ENCODE peak calls at places on chromosomes 11 and 22, in eight cellular contexts. One of them, this sample, is unnamed.

GRCh38 chr22:46484861-46485595 is 52.4 kb downstream of the CELSR1 start:
- DNase-seq in astrocyte of the spinal cord: peak
- DNase-seq in fibroblast of lung: no peak
- DNase-seq in HL-60: no peak
- DNase-seq in BJ: peak
- DNase-seq in foreskin fibroblast: peak
- DNase-seq in tibial artery: no peak
- DNase-seq in vagina: no peak
- DNase-seq in this sample: no peak

GRCh38 chr11:134529212-134530096 is 117.4 kb upstream of the B3GAT1 start:
- DNase-seq in astrocyte of the spinal cord: no peak
- DNase-seq in fibroblast of lung: no peak
- DNase-seq in HL-60: no peak
- DNase-seq in BJ: no peak
- DNase-seq in foreskin fibroblast: no peak
- DNase-seq in tibial artery: peak
- DNase-seq in vagina: no peak
- DNase-seq in this sample: no peak

GRCh38 chr11:2194877-2195755 is 23.5 kb upstream of the TH start:
- DNase-seq in astrocyte of the spinal cord: peak
- DNase-seq in fibroblast of lung: peak
- DNase-seq in HL-60: peak
- DNase-seq in BJ: no peak
- DNase-seq in foreskin fibroblast: peak
- DNase-seq in tibial artery: no peak
- DNase-seq in vagina: no peak
- DNase-seq in this sample: no peak

GRCh38 chr22:24291538-24292201 is 21.0 kb downstream of the SPECC1L start:
- DNase-seq in astrocyte of the spinal cord: no peak
- DNase-seq in fibroblast of lung: no peak
- DNase-seq in HL-60: no peak
- DNase-seq in BJ: no peak
- DNase-seq in foreskin fibroblast: no peak
- DNase-seq in tibial artery: no peak
- DNase-seq in vagina: no peak
- DNase-seq in this sample: no peak

GRCh38 chr11:132519226-132519860 is 1013.0 kb downstream of the OPCML start:
- DNase-seq in astrocyte of the spinal cord: no peak
- DNase-seq in fibroblast of lung: no peak
- DNase-seq in HL-60: no peak
- DNase-seq in BJ: no peak
- DNase-seq in foreskin fibroblast: no peak
- DNase-seq in tibial artery: no peak
- DNase-seq in vagina: no peak
- DNase-seq in this sample: no peak

GRCh38 chr11:1835671-1836010 is 851 bp downstream of the SYT8 start:
- DNase-seq in astrocyte of the spinal cord: no peak
- DNase-seq in fibroblast of lung: no peak
- DNase-seq in HL-60: no peak
- DNase-seq in BJ: no peak
- DNase-seq in foreskin fibroblast: no peak
- DNase-seq in tibial artery: no peak
- DNase-seq in vagina: no peak
- DNase-seq in this sample: no peak

GRCh38 chr22:20174785-20175596 is 24.1 kb upstream of the CCDC188 start:
- DNase-seq in astrocyte of the spinal cord: no peak
- DNase-seq in fibroblast of lung: no peak
- DNase-seq in HL-60: no peak
- DNase-seq in BJ: no peak
- DNase-seq in foreskin fibroblast: no peak
- DNase-seq in tibial artery: no peak
- DNase-seq in vagina: no peak
- DNase-seq in this sample: no peak

GRCh38 chr11:42770444-42771065 is 541.2 kb upstream of the API5 start:
- DNase-seq in astrocyte of the spinal cord: no peak
- DNase-seq in fibroblast of lung: peak
- DNase-seq in HL-60: peak
- DNase-seq in BJ: no peak
- DNase-seq in foreskin fibroblast: no peak
- DNase-seq in tibial artery: no peak
- DNase-seq in vagina: no peak
- DNase-seq in this sample: no peak

GRCh38 chr11:82270870-82271269 is 462.8 kb downstream of the FAM181B start:
- DNase-seq in astrocyte of the spinal cord: no peak
- DNase-seq in fibroblast of lung: no peak
- DNase-seq in HL-60: no peak
- DNase-seq in BJ: no peak
- DNase-seq in foreskin fibroblast: no peak
- DNase-seq in tibial artery: no peak
- DNase-seq in vagina: no peak
- DNase-seq in this sample: no peak

GRCh38 chr11:82267186-82267585 is 466.5 kb downstream of the FAM181B start:
- DNase-seq in astrocyte of the spinal cord: no peak
- DNase-seq in fibroblast of lung: no peak
- DNase-seq in HL-60: no peak
- DNase-seq in BJ: no peak
- DNase-seq in foreskin fibroblast: no peak
- DNase-seq in tibial artery: no peak
- DNase-seq in vagina: no peak
- DNase-seq in this sample: no peak

DNA sequence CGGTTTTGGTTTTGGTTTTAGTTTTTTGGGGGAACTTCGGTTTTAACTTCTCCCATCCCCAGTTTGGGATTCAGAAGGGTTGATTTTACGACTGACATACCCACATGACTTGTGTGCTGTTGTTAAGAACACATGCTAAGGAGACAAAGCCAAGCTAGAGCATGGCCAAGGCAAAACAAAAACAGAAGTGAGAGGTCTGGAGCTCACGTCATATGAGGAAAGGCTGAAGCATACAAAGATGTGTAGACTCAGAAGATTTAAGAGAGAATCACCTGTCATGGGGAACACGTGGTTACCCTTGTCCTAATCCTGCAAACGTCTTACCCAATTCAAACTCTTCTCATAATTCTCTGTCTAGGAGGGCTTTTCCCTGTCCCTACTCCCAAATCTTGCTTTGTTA is 465.0 kb downstream of the FAM181B start:
- DNase-seq in astrocyte of the spinal cord: no peak
- DNase-seq in fibroblast of lung: no peak
- DNase-seq in HL-60: no peak
- DNase-seq in BJ: no peak
- DNase-seq in foreskin fibroblast: no peak
- DNase-seq in tibial artery: no peak
- DNase-seq in vagina: no peak
- DNase-seq in this sample: no peak
- H3K4me3 ChIP-seq in astrocyte of the spinal cord: no peak
- H3K4me3 ChIP-seq in fibroblast of lung: no peak
- H3K4me3 ChIP-seq in HL-60: no peak
- H3K4me3 ChIP-seq in BJ: no peak
- H3K4me3 ChIP-seq in foreskin fibroblast: no peak
- H3K4me3 ChIP-seq in tibial artery: no peak
- H3K4me3 ChIP-seq in vagina: no peak
- H3K4me3 ChIP-seq in this sample: no peak

DNA sequence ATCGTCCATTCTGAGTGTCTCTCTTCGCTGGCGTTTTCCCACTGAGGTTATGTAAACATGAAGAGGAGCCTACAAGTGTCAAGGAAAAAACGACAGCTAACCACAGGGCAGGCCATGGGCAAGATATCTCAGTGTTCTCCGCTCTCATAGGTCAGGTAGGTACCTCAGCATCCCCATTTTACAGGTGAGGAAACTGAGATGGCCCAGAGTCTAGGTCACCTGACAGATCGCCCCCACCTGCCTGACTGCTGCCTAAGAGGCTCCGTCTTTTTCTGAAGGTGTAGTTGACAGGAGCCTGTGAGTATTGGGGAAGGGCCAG is 833 bp upstream of the NDUFA6 start:
- DNase-seq in astrocyte of the spinal cord: no peak
- DNase-seq in fibroblast of lung: no peak
- DNase-seq in HL-60: no peak
- DNase-seq in BJ: no peak
- DNase-seq in foreskin fibroblast: no peak
- DNase-seq in tibial artery: no peak
- DNase-seq in vagina: no peak
- DNase-seq in this sample: no peak
- H3K4me3 ChIP-seq in astrocyte of the spinal cord: peak
- H3K4me3 ChIP-seq in fibroblast of lung: peak
- H3K4me3 ChIP-seq in HL-60: peak
- H3K4me3 ChIP-seq in BJ: peak
- H3K4me3 ChIP-seq in foreskin fibroblast: peak
- H3K4me3 ChIP-seq in tibial artery: peak
- H3K4me3 ChIP-seq in vagina: peak
- H3K4me3 ChIP-seq in this sample: peak

GRCh38 chr11:114161486-114162250 is 102.2 kb downstream of the ZBTB16 start:
- DNase-seq in astrocyte of the spinal cord: no peak
- DNase-seq in fibroblast of lung: no peak
- DNase-seq in HL-60: no peak
- DNase-seq in BJ: no peak
- DNase-seq in foreskin fibroblast: no peak
- DNase-seq in tibial artery: no peak
- DNase-seq in vagina: no peak
- DNase-seq in this sample: no peak

GRCh38 chr11:114164546-114164945 is 105.0 kb downstream of the ZBTB16 start:
- DNase-seq in astrocyte of the spinal cord: no peak
- DNase-seq in fibroblast of lung: no peak
- DNase-seq in HL-60: no peak
- DNase-seq in BJ: no peak
- DNase-seq in foreskin fibroblast: no peak
- DNase-seq in tibial artery: no peak
- DNase-seq in vagina: no peak
- DNase-seq in this sample: no peak

GRCh38 chr11:114163830-114164401 is 104.4 kb downstream of the ZBTB16 start:
- DNase-seq in astrocyte of the spinal cord: peak
- DNase-seq in fibroblast of lung: peak
- DNase-seq in HL-60: peak
- DNase-seq in BJ: no peak
- DNase-seq in foreskin fibroblast: no peak
- DNase-seq in tibial artery: peak
- DNase-seq in vagina: no peak
- DNase-seq in this sample: no peak

GRCh38 chr11:114162719-114163123 is 103.2 kb downstream of the ZBTB16 start:
- DNase-seq in astrocyte of the spinal cord: peak
- DNase-seq in fibroblast of lung: peak
- DNase-seq in HL-60: no peak
- DNase-seq in BJ: peak
- DNase-seq in foreskin fibroblast: peak
- DNase-seq in tibial artery: peak
- DNase-seq in vagina: peak
- DNase-seq in this sample: peak

GRCh38 chr11:114163231-114163631 is 103.7 kb downstream of the ZBTB16 start:
- DNase-seq in astrocyte of the spinal cord: no peak
- DNase-seq in fibroblast of lung: no peak
- DNase-seq in HL-60: no peak
- DNase-seq in BJ: no peak
- DNase-seq in foreskin fibroblast: peak
- DNase-seq in tibial artery: peak
- DNase-seq in vagina: no peak
- DNase-seq in this sample: no peak
- H3K4me3 ChIP-seq in astrocyte of the spinal cord: no peak
- H3K4me3 ChIP-seq in fibroblast of lung: no peak
- H3K4me3 ChIP-seq in HL-60: no peak
- H3K4me3 ChIP-seq in BJ: no peak
- H3K4me3 ChIP-seq in foreskin fibroblast: peak
- H3K4me3 ChIP-seq in tibial artery: no peak
- H3K4me3 ChIP-seq in vagina: no peak
- H3K4me3 ChIP-seq in this sample: no peak

GRCh38 chr11:94648789-94649188 is 81.6 kb downstream of the PIWIL4 start:
- DNase-seq in astrocyte of the spinal cord: no peak
- DNase-seq in fibroblast of lung: no peak
- DNase-seq in HL-60: no peak
- DNase-seq in BJ: no peak
- DNase-seq in foreskin fibroblast: no peak
- DNase-seq in tibial artery: no peak
- DNase-seq in vagina: no peak
- DNase-seq in this sample: no peak
- H3K4me3 ChIP-seq in astrocyte of the spinal cord: no peak
- H3K4me3 ChIP-seq in fibroblast of lung: no peak
- H3K4me3 ChIP-seq in HL-60: no peak
- H3K4me3 ChIP-seq in BJ: no peak
- H3K4me3 ChIP-seq in foreskin fibroblast: no peak
- H3K4me3 ChIP-seq in tibial artery: no peak
- H3K4me3 ChIP-seq in vagina: no peak
- H3K4me3 ChIP-seq in this sample: no peak

GRCh38 chr11:34758262-34758661 is 137.4 kb downstream of the EHF start:
- DNase-seq in astrocyte of the spinal cord: no peak
- DNase-seq in fibroblast of lung: peak
- DNase-seq in HL-60: no peak
- DNase-seq in BJ: no peak
- DNase-seq in foreskin fibroblast: peak
- DNase-seq in tibial artery: no peak
- DNase-seq in vagina: no peak
- DNase-seq in this sample: no peak
- H3K4me3 ChIP-seq in astrocyte of the spinal cord: no peak
- H3K4me3 ChIP-seq in fibroblast of lung: no peak
- H3K4me3 ChIP-seq in HL-60: no peak
- H3K4me3 ChIP-seq in BJ: no peak
- H3K4me3 ChIP-seq in foreskin fibroblast: no peak
- H3K4me3 ChIP-seq in tibial artery: no peak
- H3K4me3 ChIP-seq in vagina: no peak
- H3K4me3 ChIP-seq in this sample: no peak

DNA sequence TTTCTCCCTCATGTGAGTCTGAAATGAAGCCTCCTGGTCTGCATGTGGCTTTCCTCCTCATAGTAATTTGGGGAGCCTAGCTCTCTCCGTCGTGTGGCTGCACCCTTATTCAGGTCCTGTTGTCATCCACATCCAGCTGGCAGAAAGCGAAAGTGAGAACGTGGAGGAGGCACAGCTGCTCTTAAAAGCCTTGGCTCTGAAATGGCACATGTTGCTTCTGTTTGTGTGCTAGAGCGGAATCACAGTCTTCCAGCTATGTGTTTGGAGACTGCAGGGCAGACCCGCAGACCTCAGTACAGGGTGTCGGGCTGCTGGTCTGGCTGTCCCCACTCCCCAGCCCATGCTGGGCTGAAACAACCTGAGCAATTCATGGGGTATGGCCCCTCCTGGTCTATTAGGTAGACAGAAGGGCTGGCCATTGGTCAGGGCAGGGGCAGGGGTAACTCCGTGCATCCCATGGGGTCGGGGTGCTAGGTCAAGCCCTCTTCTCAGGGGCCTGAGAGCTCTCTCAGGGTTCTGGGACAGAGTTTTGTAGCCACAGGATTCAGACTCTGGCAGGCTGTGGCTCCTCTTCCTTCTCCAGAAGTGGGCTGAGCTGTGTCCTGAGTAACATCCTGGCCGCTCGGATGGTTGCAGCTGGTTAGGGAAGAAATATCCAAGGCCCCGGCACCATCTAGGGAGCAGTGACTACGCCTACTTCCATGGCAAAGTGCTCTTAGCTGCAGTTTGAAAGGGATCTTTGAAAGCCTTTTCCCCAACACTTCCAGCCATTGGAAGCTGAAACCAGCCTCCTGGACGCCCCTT is 50.6 kb downstream of the C11orf96 start:
- DNase-seq in astrocyte of the spinal cord: no peak
- DNase-seq in fibroblast of lung: peak
- DNase-seq in HL-60: no peak
- DNase-seq in BJ: no peak
- DNase-seq in foreskin fibroblast: no peak
- DNase-seq in tibial artery: peak
- DNase-seq in vagina: peak
- DNase-seq in this sample: no peak
- H3K4me3 ChIP-seq in astrocyte of the spinal cord: no peak
- H3K4me3 ChIP-seq in fibroblast of lung: no peak
- H3K4me3 ChIP-seq in HL-60: no peak
- H3K4me3 ChIP-seq in BJ: no peak
- H3K4me3 ChIP-seq in foreskin fibroblast: peak
- H3K4me3 ChIP-seq in tibial artery: peak
- H3K4me3 ChIP-seq in vagina: no peak
- H3K4me3 ChIP-seq in this sample: no peak